ENCODE peak calls at places on chromosomes 16 and 17, in five cellular contexts. P, M, Q, T and J are unnamed samples.

GRCh38 chr16:81189100-81189664 is 49.3 kb upstream of the BCO1 start:
- DNase-seq in Q (peak), T (no peak), M (no peak), P (no peak), J (no peak)

GRCh38 chr17:6548034-6548433 is 8.3 kb downstream of the PITPNM3 start:
- DNase-seq in Q (no peak), M (no peak), P (no peak), T (no peak), J (no peak)

GRCh38 chr17:81163703-81164413 is 1.4 kb upstream of the PVALEF start:
- DNase-seq in T (no peak), Q (no peak), P (no peak), M (no peak), J (no peak)

GRCh38 chr17:78252111-78252634 is 20.7 kb downstream of the TMEM235 start:
- DNase-seq in T (peak), P (peak), M (no peak), Q (no peak), J (peak)

GRCh38 chr16:68079616-68080344 is 5.4 kb upstream of the NFATC3 start:
- DNase-seq in Q (no peak), T (peak), P (peak), M (no peak), J (peak)

GRCh38 chr17:80071116-80071980 is 30.0 kb upstream of the GAA start:
- DNase-seq in T (no peak), Q (no peak), P (no peak), M (no peak), J (no peak)

GRCh38 chr17:68134046-68134637 is 98.6 kb downstream of the KPNA2 start:
- DNase-seq in T (no peak), M (no peak), P (no peak), Q (no peak), J (no peak)

GRCh38 chr17:51857052-51857593 is 301.4 kb downstream of the CA10 start:
- DNase-seq in Q (no peak), T (no peak), P (no peak), M (peak), J (no peak)

GRCh38 chr16:73725147-73725546 is 571.5 kb upstream of the PSMD7 start:
- DNase-seq in T (no peak), P (no peak), Q (no peak), M (no peak), J (no peak)

GRCh38 chr16:58474296-58474695 is 25.6 kb upstream of the NDRG4 start:
- DNase-seq in T (no peak), M (no peak), Q (no peak), P (no peak), J (no peak)

GRCh38 chr16:50121721-50122445 is 31.2 kb upstream of the TENT4B start:
- DNase-seq in T (no peak), Q (no peak), M (no peak), P (no peak), J (no peak)

GRCh38 chr17:2965621-2966275 is 97.7 kb downstream of the OR1D5 start:
- DNase-seq in M (no peak), P (no peak), T (no peak), Q (no peak), J (no peak)

GRCh38 chr17:42518046-42518754 is 17.8 kb upstream of the NAGLU start:
- DNase-seq in Q (peak), T (no peak), P (no peak), M (no peak), J (no peak)

GRCh38 chr17:35214631-35215273 is 20.6 kb upstream of the SLC35G3 start:
- DNase-seq in M (no peak), T (peak), Q (no peak), P (peak), J (no peak)

GRCh38 chr17:63984206-63984605 is 11.5 kb upstream of the SCN4A start:
- DNase-seq in T (no peak), P (no peak), Q (no peak), M (no peak), J (no peak)

GRCh38 chr17:37745801-37746426 is 1.1 kb upstream of the HNF1B start:
- DNase-seq in M (no peak), P (no peak), Q (no peak), T (no peak), J (no peak)

GRCh38 chr16:50354629-50355456 is 13.9 kb downstream of the BRD7 start:
- DNase-seq in Q (no peak), T (no peak), P (no peak), M (peak), J (no peak)

GRCh38 chr17:7740481-7741001 is 23.0 kb downstream of the DNAH2 start:
- DNase-seq in P (no peak), Q (no peak), T (no peak), M (no peak), J (no peak)

GRCh38 chr17:83006515-83007455 is 72.6 kb upstream of the METRNL start:
- DNase-seq in P (no peak), Q (no peak), T (no peak), M (no peak), J (no peak)

GRCh38 chr17:61837175-61838051 is 25.9 kb downstream of the BRIP1 start:
- DNase-seq in M (peak), Q (peak), T (peak), P (peak), J (peak)

GRCh38 chr17:70295732-70296131 is 126.4 kb downstream of the KCNJ2 start:
- DNase-seq in Q (no peak), M (peak), P (no peak), T (no peak), J (no peak)

GRCh38 chr17:31653710-31654109 is 205.3 kb downstream of the COPRS start:
- DNase-seq in P (no peak), T (no peak), Q (no peak), M (no peak), J (no peak)

GRCh38 chr16:28121527-28121926 is 58.0 kb upstream of the GSG1L start:
- DNase-seq in Q (no peak), T (no peak), P (no peak), M (no peak), J (no peak)

GRCh38 chr17:51231999-51232398 is 27.9 kb downstream of the MBTD1 start:
- DNase-seq in Q (no peak), P (no peak), M (no peak), T (no peak), J (no peak)

GRCh38 chr17:39104046-39104445 is 47.4 kb downstream of the PLXDC1 start:
- DNase-seq in P (no peak), M (no peak), Q (no peak), T (no peak), J (no peak)

GRCh38 chr17:17071531-17072360 is 29.5 kb downstream of the MPRIP start:
- DNase-seq in P (no peak), Q (no peak), M (no peak), T (no peak), J (no peak)

GRCh38 chr17:7343250-7343649 is 6.9 kb downstream of the ACAP1 start:
- DNase-seq in M (no peak), P (no peak), T (no peak), Q (no peak), J (no peak)